ENCODE peak calls at places on chromosomes 5 and 9, in eight cellular contexts. P is erythroblast; K is NCI-H1694; V is activated CD4-positive, alpha-beta T cell treated with anti-CD3 and anti-CD28 coated beads for 36 hours; X is fibroblast of mammary gland; E is effector CD4-positive, alpha-beta T cell; T is anterior cingulate cortex; W is AG09309. H is an unnamed sample.
A peak's percentile ranks its signal among the peaks of the same experiment; 100 is the strongest.

GRCh38 chr5:32522429-32523143 is 62.8 kb upstream of the SUB1 start:
- DNase-seq in P (no peak), K (no peak), V (peak; percentile 64), X (peak; percentile 98), E (no peak), T (no peak), W (peak; percentile 91), H (peak; percentile 90)

GRCh38 chr5:96203761-96204160 is 229.3 kb downstream of the PCSK1 start:
- DNase-seq in P (no peak), K (no peak), V (no peak), X (peak; percentile 36), E (no peak), T (no peak), W (no peak), H (peak; percentile 79)

GRCh38 chr5:66653380-66653779 is 57.2 kb downstream of the MAST4 start:
- DNase-seq in P (peak; percentile 32), K (no peak), V (peak; percentile 6), X (peak; percentile 91), E (no peak), T (no peak), W (peak; percentile 7), H (peak; percentile 13)

GRCh38 chr5:6979061-6979460 is 265.8 kb downstream of the TENT4A start:
- DNase-seq in P (no peak), K (no peak), V (no peak), X (no peak), E (no peak), T (no peak), W (no peak), H (no peak)

GRCh38 chr9:21598749-21599148 is 116.6 kb upstream of the IFNE start:
- DNase-seq in P (no peak), K (no peak), V (no peak), X (no peak), E (no peak), T (no peak), W (no peak), H (no peak)

GRCh38 chr5:14062178-14062577 is 81.0 kb upstream of the TRIO start:
- DNase-seq in P (no peak), K (no peak), V (no peak), X (peak; percentile 31), E (no peak), T (no peak), W (no peak), H (peak; percentile 36)

GRCh38 chr5:2391021-2391420 is 360.5 kb downstream of the IRX2 start:
- DNase-seq in P (no peak), K (no peak), V (no peak), X (no peak), E (no peak), T (no peak), W (no peak), H (no peak)

GRCh38 chr9:19935422-19935821 is 146.6 kb upstream of the SLC24A2 start:
- DNase-seq in P (no peak), K (no peak), V (no peak), X (no peak), E (no peak), T (no peak), W (no peak), H (no peak)

GRCh38 chr9:4106744-4107143 is 193.1 kb downstream of the GLIS3 start:
- DNase-seq in P (no peak), K (no peak), V (no peak), X (peak; percentile 95), E (no peak), T (no peak), W (peak; percentile 90), H (peak; percentile 87)

GRCh38 chr5:91339053-91339710 is 43.9 kb downstream of the ARRDC3 start:
- DNase-seq in P (no peak), K (no peak), V (no peak), X (peak; percentile 55), E (no peak), T (no peak), W (peak; percentile 46), H (peak; percentile 71)

H was measured in EH.